ENCODE peak calls at places on chromosomes 5 and 9, in seven cellular contexts. One of them, this sample, is unnamed.

GRCh38 chr5:111511174-111512025 is 935 bp downstream of the STARD4 start:
- DNase-seq in cardiac muscle cell: no peak
- DNase-seq in neural crest cell: no peak
- DNase-seq in GM12865: no peak
- DNase-seq in RWPE2: no peak
- DNase-seq in endothelial cell of umbilical vein: peak; percentile 69
- DNase-seq in glutamatergic neuron: no peak
- DNase-seq in this sample: no peak

GRCh38 chr5:150497274-150497988 is 10.5 kb upstream of the NDST1 start:
- DNase-seq in GM12865: no peak
- DNase-seq in cardiac muscle cell: peak; percentile 89
- DNase-seq in endothelial cell of umbilical vein: peak; percentile 92
- DNase-seq in RWPE2: peak; percentile 99
- DNase-seq in glutamatergic neuron: peak; percentile 62
- DNase-seq in neural crest cell: no peak
- DNase-seq in this sample: peak; percentile 50

GRCh38 chr9:135501261-135502167 is 1.0 kb downstream of the MRPS2 start:
- DNase-seq in endothelial cell of umbilical vein: no peak
- DNase-seq in RWPE2: peak; percentile 36
- DNase-seq in neural crest cell: no peak
- DNase-seq in cardiac muscle cell: no peak
- DNase-seq in glutamatergic neuron: no peak
- DNase-seq in GM12865: no peak
- DNase-seq in this sample: no peak

GRCh38 chr5:68047035-68047434 is 168.5 kb upstream of the PIK3R1 start:
- DNase-seq in endothelial cell of umbilical vein: no peak
- DNase-seq in cardiac muscle cell: peak; percentile 50
- DNase-seq in RWPE2: no peak
- DNase-seq in GM12865: no peak
- DNase-seq in glutamatergic neuron: no peak
- DNase-seq in neural crest cell: no peak
- DNase-seq in this sample: no peak

GRCh38 chr5:14428302-14429081 is 153.1 kb upstream of the OTULINL start:
- DNase-seq in endothelial cell of umbilical vein: peak; percentile 78
- DNase-seq in GM12865: no peak
- DNase-seq in glutamatergic neuron: no peak
- DNase-seq in RWPE2: no peak
- DNase-seq in neural crest cell: no peak
- DNase-seq in cardiac muscle cell: no peak
- DNase-seq in this sample: no peak

GRCh38 chr5:76271836-76272235 is 131.2 kb upstream of the IQGAP2 start:
- DNase-seq in cardiac muscle cell: no peak
- DNase-seq in RWPE2: no peak
- DNase-seq in glutamatergic neuron: no peak
- DNase-seq in neural crest cell: no peak
- DNase-seq in GM12865: no peak
- DNase-seq in endothelial cell of umbilical vein: no peak
- DNase-seq in this sample: no peak

GRCh38 chr9:14775917-14776316 is 53.4 kb upstream of the CER1 start:
- DNase-seq in RWPE2: no peak
- DNase-seq in endothelial cell of umbilical vein: no peak
- DNase-seq in neural crest cell: no peak
- DNase-seq in GM12865: no peak
- DNase-seq in glutamatergic neuron: no peak
- DNase-seq in cardiac muscle cell: no peak
- DNase-seq in this sample: no peak

GRCh38 chr9:68476889-68477288 is 63.8 kb downstream of the TMEM252 start:
- DNase-seq in RWPE2: no peak
- DNase-seq in endothelial cell of umbilical vein: no peak
- DNase-seq in GM12865: no peak
- DNase-seq in glutamatergic neuron: no peak
- DNase-seq in cardiac muscle cell: peak; percentile 25
- DNase-seq in neural crest cell: no peak
- DNase-seq in this sample: no peak

GRCh38 chr9:78871086-78871451 is 574.1 kb downstream of the PSAT1 start:
- DNase-seq in GM12865: no peak
- DNase-seq in endothelial cell of umbilical vein: no peak
- DNase-seq in neural crest cell: no peak
- DNase-seq in cardiac muscle cell: no peak
- DNase-seq in RWPE2: no peak
- DNase-seq in glutamatergic neuron: no peak
- DNase-seq in this sample: no peak

GRCh38 chr5:142245776-142246175 is 79.0 kb downstream of the SPRY4 start:
- DNase-seq in cardiac muscle cell: peak; percentile 32
- DNase-seq in endothelial cell of umbilical vein: no peak
- DNase-seq in RWPE2: no peak
- DNase-seq in neural crest cell: no peak
- DNase-seq in GM12865: no peak
- DNase-seq in glutamatergic neuron: no peak
- DNase-seq in this sample: no peak

GRCh38 chr5:81851481-81852178 is 100.7 kb upstream of the SSBP2 start:
- DNase-seq in neural crest cell: peak; percentile 97
- DNase-seq in endothelial cell of umbilical vein: peak; percentile 94
- DNase-seq in glutamatergic neuron: peak; percentile 95
- DNase-seq in RWPE2: peak; percentile 88
- DNase-seq in GM12865: peak; percentile 96
- DNase-seq in cardiac muscle cell: peak; percentile 98
- DNase-seq in this sample: peak; percentile 96

GRCh38 chr5:17482784-17483183 is 15.2 kb upstream of the TAF11L2 start:
- DNase-seq in RWPE2: no peak
- DNase-seq in cardiac muscle cell: no peak
- DNase-seq in neural crest cell: no peak
- DNase-seq in glutamatergic neuron: no peak
- DNase-seq in endothelial cell of umbilical vein: no peak
- DNase-seq in GM12865: no peak
- DNase-seq in this sample: no peak

GRCh38 chr9:135256568-135257354 is 169.3 kb downstream of the OLFM1 start:
- DNase-seq in glutamatergic neuron: no peak
- DNase-seq in RWPE2: peak; percentile 49
- DNase-seq in GM12865: no peak
- DNase-seq in cardiac muscle cell: no peak
- DNase-seq in neural crest cell: no peak
- DNase-seq in endothelial cell of umbilical vein: no peak
- DNase-seq in this sample: no peak

GRCh38 chr5:109740329-109740728 is 50.6 kb downstream of the MAN2A1 start:
- DNase-seq in RWPE2: no peak
- DNase-seq in GM12865: peak; percentile 75
- DNase-seq in cardiac muscle cell: peak; percentile 11
- DNase-seq in glutamatergic neuron: no peak
- DNase-seq in endothelial cell of umbilical vein: peak; percentile 18
- DNase-seq in neural crest cell: no peak
- DNase-seq in this sample: peak; percentile 11

GRCh38 chr9:112863214-112863613 is 27.5 kb downstream of the SLC46A2 start:
- DNase-seq in glutamatergic neuron: no peak
- DNase-seq in GM12865: peak; percentile 42
- DNase-seq in cardiac muscle cell: peak; percentile 75
- DNase-seq in endothelial cell of umbilical vein: no peak
- DNase-seq in RWPE2: no peak
- DNase-seq in neural crest cell: no peak
- DNase-seq in this sample: no peak

GRCh38 chr5:80276186-80276585 is 20.3 kb upstream of the SERINC5 start:
- DNase-seq in glutamatergic neuron: no peak
- DNase-seq in neural crest cell: no peak
- DNase-seq in RWPE2: no peak
- DNase-seq in cardiac muscle cell: no peak
- DNase-seq in GM12865: no peak
- DNase-seq in endothelial cell of umbilical vein: no peak
- DNase-seq in this sample: no peak

GRCh38 chr5:80269991-80270438 is 14.2 kb upstream of the SERINC5 start:
- DNase-seq in neural crest cell: no peak
- DNase-seq in endothelial cell of umbilical vein: no peak
- DNase-seq in GM12865: peak; percentile 28
- DNase-seq in cardiac muscle cell: no peak
- DNase-seq in RWPE2: no peak
- DNase-seq in glutamatergic neuron: no peak
- DNase-seq in this sample: no peak

GRCh38 chr5:80275347-80275746 is 19.5 kb upstream of the SERINC5 start:
- DNase-seq in GM12865: peak; percentile 40
- DNase-seq in RWPE2: no peak
- DNase-seq in cardiac muscle cell: peak; percentile 59
- DNase-seq in glutamatergic neuron: no peak
- DNase-seq in endothelial cell of umbilical vein: peak; percentile 21
- DNase-seq in neural crest cell: no peak
- DNase-seq in this sample: no peak
- TF ChIP-seq CTCF in GM12865: peak; percentile 45
- TF ChIP-seq CTCF in RWPE2: peak; percentile 51
- TF ChIP-seq CTCF in cardiac muscle cell: peak; percentile 55
- TF ChIP-seq CTCF in glutamatergic neuron: no peak
- TF ChIP-seq CTCF in endothelial cell of umbilical vein: peak; percentile 42
- TF ChIP-seq CTCF in neural crest cell: peak; percentile 56
- TF ChIP-seq CTCF in this sample: peak; percentile 34

DNA sequence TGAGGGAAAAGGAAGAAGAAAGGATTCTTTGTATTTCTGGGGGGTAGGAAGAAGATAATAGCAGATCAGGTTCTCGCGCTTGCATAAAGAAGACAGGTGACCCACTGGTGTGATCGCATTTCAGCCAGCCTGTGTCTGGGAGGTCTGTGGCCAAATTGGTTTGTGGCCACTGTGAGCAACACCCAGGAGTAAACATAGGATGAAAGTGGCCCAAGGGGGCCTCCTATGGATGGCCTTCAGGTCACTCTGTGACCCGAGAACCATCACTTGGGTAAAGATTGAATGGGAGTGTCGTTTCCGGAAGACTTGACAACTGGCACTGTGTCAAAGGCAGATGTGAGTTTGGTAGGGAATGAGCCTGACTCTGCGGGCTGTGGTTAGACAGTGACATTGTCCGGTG is 34.2 kb downstream of the RAI14 start:
- DNase-seq in RWPE2: no peak
- DNase-seq in endothelial cell of umbilical vein: no peak
- DNase-seq in GM12865: no peak
- DNase-seq in glutamatergic neuron: no peak
- DNase-seq in cardiac muscle cell: no peak
- DNase-seq in neural crest cell: no peak
- DNase-seq in this sample: no peak
- TF ChIP-seq CTCF in RWPE2: no peak
- TF ChIP-seq CTCF in endothelial cell of umbilical vein: no peak
- TF ChIP-seq CTCF in GM12865: no peak
- TF ChIP-seq CTCF in glutamatergic neuron: no peak
- TF ChIP-seq CTCF in cardiac muscle cell: no peak
- TF ChIP-seq CTCF in neural crest cell: no peak
- TF ChIP-seq CTCF in this sample: no peak

GRCh38 chr9:120386390-120387131 is 193.4 kb downstream of the CDK5RAP2 start:
- DNase-seq in neural crest cell: no peak
- DNase-seq in cardiac muscle cell: peak; percentile 83
- DNase-seq in RWPE2: no peak
- DNase-seq in endothelial cell of umbilical vein: peak; percentile 68
- DNase-seq in glutamatergic neuron: no peak
- DNase-seq in GM12865: no peak
- DNase-seq in this sample: no peak
- TF ChIP-seq CTCF in neural crest cell: no peak
- TF ChIP-seq CTCF in cardiac muscle cell: no peak
- TF ChIP-seq CTCF in RWPE2: no peak
- TF ChIP-seq CTCF in endothelial cell of umbilical vein: no peak
- TF ChIP-seq CTCF in glutamatergic neuron: no peak
- TF ChIP-seq CTCF in GM12865: no peak
- TF ChIP-seq CTCF in this sample: no peak

DNA sequence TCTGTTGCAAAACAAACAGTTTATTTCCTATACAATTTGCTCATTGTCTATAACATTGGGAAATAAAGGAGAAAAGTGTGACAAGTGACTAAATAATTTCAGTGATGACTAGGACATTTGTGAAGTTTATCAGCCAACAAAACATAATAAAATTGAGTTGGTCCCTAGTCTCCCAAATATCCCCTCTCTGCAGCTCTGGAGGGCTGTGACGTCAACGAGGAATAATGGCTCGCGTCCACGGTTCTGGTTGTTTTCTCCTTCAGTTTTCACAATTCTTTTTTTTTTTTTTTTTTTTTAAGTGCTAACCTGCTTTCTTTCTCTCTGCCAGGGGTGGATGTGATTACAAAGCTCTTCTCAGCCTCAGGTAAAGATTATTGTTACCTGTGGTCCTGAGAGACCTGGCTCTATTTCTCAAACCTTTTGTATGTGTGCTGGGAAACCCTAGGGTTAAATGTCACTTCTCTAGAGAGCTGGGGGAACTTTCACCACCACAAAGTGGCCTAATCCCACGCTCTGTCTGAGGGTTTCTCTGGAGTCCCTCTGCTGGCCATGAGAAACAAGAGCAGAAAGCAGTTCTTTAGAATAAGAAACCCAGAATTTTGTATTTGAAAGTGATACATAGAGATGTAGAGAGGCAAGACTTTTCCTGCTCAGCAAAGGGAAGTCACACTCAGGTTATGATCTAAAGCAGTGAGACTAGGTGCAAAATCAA is 36.2 kb upstream of the ANKRD55 start:
- DNase-seq in RWPE2: no peak
- DNase-seq in cardiac muscle cell: peak; percentile 87
- DNase-seq in endothelial cell of umbilical vein: peak; percentile 72
- DNase-seq in GM12865: peak; percentile 72
- DNase-seq in glutamatergic neuron: peak; percentile 33
- DNase-seq in neural crest cell: peak; percentile 18
- DNase-seq in this sample: peak; percentile 20
- TF ChIP-seq CTCF in RWPE2: no peak
- TF ChIP-seq CTCF in cardiac muscle cell: peak; percentile 82
- TF ChIP-seq CTCF in endothelial cell of umbilical vein: peak; percentile 65
- TF ChIP-seq CTCF in GM12865: peak; percentile 42
- TF ChIP-seq CTCF in glutamatergic neuron: peak; percentile 58
- TF ChIP-seq CTCF in neural crest cell: peak; percentile 71
- TF ChIP-seq CTCF in this sample: peak; percentile 44

GRCh38 chr5:6495433-6496206 is 47.0 kb downstream of the UBE2QL1 start:
- DNase-seq in RWPE2: no peak
- DNase-seq in glutamatergic neuron: no peak
- DNase-seq in neural crest cell: no peak
- DNase-seq in endothelial cell of umbilical vein: no peak
- DNase-seq in GM12865: no peak
- DNase-seq in cardiac muscle cell: no peak
- DNase-seq in this sample: no peak
- TF ChIP-seq CTCF in RWPE2: no peak
- TF ChIP-seq CTCF in glutamatergic neuron: no peak
- TF ChIP-seq CTCF in neural crest cell: no peak
- TF ChIP-seq CTCF in endothelial cell of umbilical vein: no peak
- TF ChIP-seq CTCF in GM12865: no peak
- TF ChIP-seq CTCF in cardiac muscle cell: no peak
- TF ChIP-seq CTCF in this sample: no peak

DNA sequence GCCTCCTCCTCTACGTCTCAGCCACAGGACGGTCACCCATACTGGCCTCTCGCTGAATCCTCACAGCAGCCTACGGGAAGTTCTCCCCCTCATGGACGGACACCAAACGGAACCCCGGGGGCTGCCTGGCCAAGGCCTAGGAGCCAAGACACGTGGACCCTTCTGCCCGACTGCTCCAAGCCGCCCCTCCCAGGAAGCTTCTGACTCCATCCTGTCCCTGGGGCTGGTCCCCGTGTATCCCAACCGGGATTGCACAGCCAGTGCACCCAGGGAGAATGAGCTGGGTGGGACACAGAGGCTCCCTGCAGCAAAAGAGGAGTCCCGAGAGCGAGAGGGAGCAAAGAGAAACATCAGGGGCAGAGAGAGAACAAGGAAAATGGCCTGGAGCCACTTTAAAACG is 3.2 kb downstream of the FAM78A start:
- DNase-seq in cardiac muscle cell: no peak
- DNase-seq in RWPE2: no peak
- DNase-seq in endothelial cell of umbilical vein: peak; percentile 62
- DNase-seq in glutamatergic neuron: no peak
- DNase-seq in GM12865: peak; percentile 73
- DNase-seq in neural crest cell: no peak
- DNase-seq in this sample: no peak
- TF ChIP-seq CTCF in cardiac muscle cell: no peak
- TF ChIP-seq CTCF in RWPE2: no peak
- TF ChIP-seq CTCF in endothelial cell of umbilical vein: peak; percentile 29
- TF ChIP-seq CTCF in glutamatergic neuron: no peak
- TF ChIP-seq CTCF in GM12865: peak; percentile 13
- TF ChIP-seq CTCF in neural crest cell: no peak
- TF ChIP-seq CTCF in this sample: no peak